ENCODE peak calls at places on chromosome 20, in nine cellular contexts. One of them, this sample, is unnamed.

GRCh38 chr20:36121981-36122930 is 32.3 kb upstream of the EPB41L1 start:
- DNase-seq in PC-3: peak; percentile 96
- DNase-seq in suprapubic skin: no peak
- DNase-seq in astrocyte of the cerebellum: no peak
- DNase-seq in HFFc6: no peak
- DNase-seq in OCI-LY7: no peak
- DNase-seq in kidney: peak; percentile 92
- DNase-seq in progenitor cell of endocrine pancreas: no peak
- DNase-seq in Peyer's patch: no peak
- DNase-seq in this sample: no peak

GRCh38 chr20:219290-220115 is 7.6 kb upstream of the DEFB129 start:
- DNase-seq in PC-3: peak; percentile 63
- DNase-seq in suprapubic skin: no peak
- DNase-seq in astrocyte of the cerebellum: no peak
- DNase-seq in HFFc6: peak; percentile 5
- DNase-seq in OCI-LY7: peak; percentile 27
- DNase-seq in kidney: no peak
- DNase-seq in progenitor cell of endocrine pancreas: no peak
- DNase-seq in Peyer's patch: no peak
- DNase-seq in this sample: no peak

GRCh38 chr20:23339986-23340385 is 10.6 kb upstream of the NXT1 start:
- DNase-seq in PC-3: no peak
- DNase-seq in suprapubic skin: no peak
- DNase-seq in astrocyte of the cerebellum: no peak
- DNase-seq in HFFc6: no peak
- DNase-seq in OCI-LY7: no peak
- DNase-seq in kidney: no peak
- DNase-seq in progenitor cell of endocrine pancreas: no peak
- DNase-seq in Peyer's patch: no peak
- DNase-seq in this sample: no peak

GRCh38 chr20:52981051-52981450 is 8.9 kb downstream of the TSHZ2 start:
- DNase-seq in PC-3: no peak
- DNase-seq in suprapubic skin: no peak
- DNase-seq in astrocyte of the cerebellum: no peak
- DNase-seq in HFFc6: no peak
- DNase-seq in OCI-LY7: no peak
- DNase-seq in kidney: no peak
- DNase-seq in progenitor cell of endocrine pancreas: no peak
- DNase-seq in Peyer's patch: no peak
- DNase-seq in this sample: no peak

GRCh38 chr20:40882173-40882572 is 146.4 kb upstream of the TOP1 start:
- DNase-seq in PC-3: no peak
- DNase-seq in suprapubic skin: no peak
- DNase-seq in astrocyte of the cerebellum: no peak
- DNase-seq in HFFc6: no peak
- DNase-seq in OCI-LY7: peak; percentile 35
- DNase-seq in kidney: no peak
- DNase-seq in progenitor cell of endocrine pancreas: no peak
- DNase-seq in Peyer's patch: no peak
- DNase-seq in this sample: no peak

GRCh38 chr20:2872304-2873009 is 824 bp upstream of the PTPRA start:
- DNase-seq in PC-3: peak; percentile 46
- DNase-seq in suprapubic skin: no peak
- DNase-seq in astrocyte of the cerebellum: no peak
- DNase-seq in HFFc6: peak; percentile 30
- DNase-seq in OCI-LY7: peak; percentile 73
- DNase-seq in kidney: peak; percentile 89
- DNase-seq in progenitor cell of endocrine pancreas: peak; percentile 41
- DNase-seq in Peyer's patch: peak; percentile 70
- DNase-seq in this sample: no peak

GRCh38 chr20:6384368-6384767 is 261.5 kb upstream of the FERMT1 start:
- DNase-seq in PC-3: no peak
- DNase-seq in suprapubic skin: no peak
- DNase-seq in astrocyte of the cerebellum: no peak
- DNase-seq in HFFc6: no peak
- DNase-seq in OCI-LY7: no peak
- DNase-seq in kidney: no peak
- DNase-seq in progenitor cell of endocrine pancreas: no peak
- DNase-seq in Peyer's patch: no peak
- DNase-seq in this sample: no peak

GRCh38 chr20:35387334-35387733 is 24.4 kb downstream of the UQCC1 start:
- DNase-seq in PC-3: peak; percentile 72
- DNase-seq in suprapubic skin: no peak
- DNase-seq in astrocyte of the cerebellum: peak; percentile 51
- DNase-seq in HFFc6: peak; percentile 45
- DNase-seq in OCI-LY7: no peak
- DNase-seq in kidney: no peak
- DNase-seq in progenitor cell of endocrine pancreas: no peak
- DNase-seq in Peyer's patch: no peak
- DNase-seq in this sample: no peak

GRCh38 chr20:31606928-31607639 is 2.0 kb downstream of the ID1 start:
- DNase-seq in PC-3: peak; percentile 59
- DNase-seq in suprapubic skin: no peak
- DNase-seq in astrocyte of the cerebellum: peak; percentile 79
- DNase-seq in HFFc6: peak; percentile 88
- DNase-seq in OCI-LY7: no peak
- DNase-seq in kidney: peak; percentile 83
- DNase-seq in progenitor cell of endocrine pancreas: no peak
- DNase-seq in Peyer's patch: no peak
- DNase-seq in this sample: no peak

DNA sequence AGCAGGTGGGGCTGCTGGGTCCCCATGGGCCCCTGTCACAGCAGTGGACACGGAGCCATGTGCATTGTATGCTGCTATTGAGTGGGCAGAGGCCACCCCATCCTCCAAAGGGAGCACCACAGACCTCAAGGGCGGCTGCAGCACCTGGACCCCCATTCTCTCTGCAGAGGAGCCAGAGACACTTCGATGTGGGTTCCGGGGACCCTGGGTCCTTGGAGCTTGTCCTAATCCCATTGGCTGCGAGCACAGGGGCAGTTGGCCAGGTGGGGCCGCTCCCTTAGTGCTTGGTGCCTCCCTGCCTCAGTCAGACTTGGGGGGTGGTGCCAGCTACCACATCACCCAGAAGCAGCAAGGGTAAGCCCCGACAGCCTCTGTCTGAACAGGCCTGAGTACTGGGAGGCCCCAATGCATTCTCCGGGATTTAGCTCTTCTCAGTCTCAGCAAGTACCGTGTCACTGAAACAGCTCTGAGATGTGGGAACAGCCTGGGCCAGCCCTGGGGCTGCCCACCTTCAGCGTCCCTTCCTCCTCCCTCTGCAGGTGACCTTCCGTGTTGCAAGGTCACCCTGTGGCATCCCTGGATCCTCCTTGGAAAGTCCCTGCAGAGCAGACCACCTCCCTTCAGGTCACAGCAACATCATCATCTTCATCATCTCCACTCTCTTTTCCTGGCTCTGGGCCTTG is 73.9 kb downstream of the GINS1 start:
- DNase-seq in PC-3: no peak
- DNase-seq in suprapubic skin: peak; percentile 65
- DNase-seq in astrocyte of the cerebellum: no peak
- DNase-seq in HFFc6: no peak
- DNase-seq in OCI-LY7: no peak
- DNase-seq in kidney: peak; percentile 58
- DNase-seq in progenitor cell of endocrine pancreas: no peak
- DNase-seq in Peyer's patch: no peak
- DNase-seq in this sample: no peak
- TF ChIP-seq CTCF in PC-3: peak; percentile 12
- TF ChIP-seq CTCF in suprapubic skin: no peak
- TF ChIP-seq CTCF in astrocyte of the cerebellum: peak; percentile 24
- TF ChIP-seq CTCF in HFFc6: peak; percentile 15
- TF ChIP-seq CTCF in OCI-LY7: no peak
- TF ChIP-seq CTCF in kidney: no peak
- TF ChIP-seq CTCF in progenitor cell of endocrine pancreas: peak; percentile 19
- TF ChIP-seq CTCF in Peyer's patch: no peak
- TF ChIP-seq CTCF in this sample: no peak

DNA sequence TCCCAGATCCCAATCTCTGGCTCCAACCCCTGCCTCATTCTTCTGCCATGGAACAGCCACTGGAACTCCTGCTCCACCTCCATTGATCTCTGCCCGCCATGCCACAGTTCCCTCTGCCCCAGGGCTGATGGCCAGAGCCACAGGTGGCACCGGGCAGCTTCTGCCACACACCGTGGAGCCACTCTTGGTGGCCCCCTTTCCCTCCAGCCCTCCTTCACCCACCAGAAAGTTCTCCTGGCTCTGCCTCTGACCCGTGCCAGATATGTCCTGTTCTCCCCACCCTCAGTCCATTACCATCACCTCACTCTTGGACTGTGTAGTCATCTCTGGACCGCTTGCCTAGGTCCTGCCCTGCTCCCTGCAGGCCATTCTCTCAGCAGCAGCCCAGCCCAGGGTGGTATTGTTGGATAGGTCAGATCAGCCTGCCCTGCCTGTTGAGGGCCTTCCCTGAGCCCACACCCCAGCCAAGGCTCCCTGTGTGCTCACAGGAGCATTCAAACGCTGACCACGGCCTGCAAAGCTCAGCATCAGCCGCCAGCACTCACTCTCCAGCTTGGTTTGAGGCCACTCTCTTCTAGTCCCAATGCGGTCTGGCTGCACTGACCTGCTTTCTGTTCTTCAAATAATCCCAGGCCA is 16.8 kb upstream of the SYNDIG1 start:
- DNase-seq in PC-3: no peak
- DNase-seq in suprapubic skin: peak; percentile 67
- DNase-seq in astrocyte of the cerebellum: no peak
- DNase-seq in HFFc6: no peak
- DNase-seq in OCI-LY7: no peak
- DNase-seq in kidney: no peak
- DNase-seq in progenitor cell of endocrine pancreas: no peak
- DNase-seq in Peyer's patch: no peak
- DNase-seq in this sample: no peak
- TF ChIP-seq CTCF in PC-3: no peak
- TF ChIP-seq CTCF in suprapubic skin: no peak
- TF ChIP-seq CTCF in astrocyte of the cerebellum: no peak
- TF ChIP-seq CTCF in HFFc6: peak; percentile 10
- TF ChIP-seq CTCF in OCI-LY7: no peak
- TF ChIP-seq CTCF in kidney: no peak
- TF ChIP-seq CTCF in progenitor cell of endocrine pancreas: no peak
- TF ChIP-seq CTCF in Peyer's patch: no peak
- TF ChIP-seq CTCF in this sample: no peak

GRCh38 chr20:46057856-46058655 is 29.0 kb downstream of the SLC12A5 start:
- DNase-seq in PC-3: no peak
- DNase-seq in suprapubic skin: peak; percentile 61
- DNase-seq in astrocyte of the cerebellum: no peak
- DNase-seq in HFFc6: peak; percentile 2
- DNase-seq in OCI-LY7: no peak
- DNase-seq in kidney: no peak
- DNase-seq in progenitor cell of endocrine pancreas: peak; percentile 21
- DNase-seq in Peyer's patch: peak; percentile 20
- DNase-seq in this sample: no peak
- TF ChIP-seq CTCF in PC-3: no peak
- TF ChIP-seq CTCF in suprapubic skin: no peak
- TF ChIP-seq CTCF in astrocyte of the cerebellum: peak; percentile 37
- TF ChIP-seq CTCF in HFFc6: peak; percentile 66
- TF ChIP-seq CTCF in OCI-LY7: no peak
- TF ChIP-seq CTCF in kidney: no peak
- TF ChIP-seq CTCF in progenitor cell of endocrine pancreas: peak; percentile 49
- TF ChIP-seq CTCF in Peyer's patch: no peak
- TF ChIP-seq CTCF in this sample: peak; percentile 44

DNA sequence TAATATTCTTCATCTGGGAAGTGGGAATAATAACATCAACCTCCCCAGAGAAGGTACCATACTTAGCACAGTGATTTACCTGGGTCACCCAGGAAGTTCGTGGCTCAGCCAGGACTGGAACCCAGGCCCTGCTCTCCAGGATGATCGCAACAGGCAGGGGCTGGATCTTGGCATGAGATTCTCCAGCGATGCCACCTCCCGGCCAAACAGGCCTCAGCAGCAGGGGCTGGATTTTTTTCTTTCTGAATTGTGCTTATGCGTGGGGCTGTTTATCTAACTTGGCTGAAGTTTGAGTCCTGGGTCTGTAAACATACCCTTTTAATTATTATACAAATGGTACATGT is 129.5 kb upstream of the PTPN1 start:
- DNase-seq in PC-3: peak; percentile 71
- DNase-seq in suprapubic skin: no peak
- DNase-seq in astrocyte of the cerebellum: no peak
- DNase-seq in HFFc6: peak; percentile 25
- DNase-seq in OCI-LY7: peak; percentile 16
- DNase-seq in kidney: peak; percentile 62
- DNase-seq in progenitor cell of endocrine pancreas: no peak
- DNase-seq in Peyer's patch: no peak
- DNase-seq in this sample: no peak
- TF ChIP-seq CTCF in PC-3: peak; percentile 91
- TF ChIP-seq CTCF in suprapubic skin: peak; percentile 41
- TF ChIP-seq CTCF in astrocyte of the cerebellum: peak; percentile 63
- TF ChIP-seq CTCF in HFFc6: peak; percentile 74
- TF ChIP-seq CTCF in OCI-LY7: peak; percentile 64
- TF ChIP-seq CTCF in kidney: no peak
- TF ChIP-seq CTCF in progenitor cell of endocrine pancreas: peak; percentile 28
- TF ChIP-seq CTCF in Peyer's patch: no peak
- TF ChIP-seq CTCF in this sample: no peak

GRCh38 chr20:43205699-43206098 is 16.0 kb upstream of the PTPRT start:
- DNase-seq in PC-3: no peak
- DNase-seq in suprapubic skin: no peak
- DNase-seq in astrocyte of the cerebellum: no peak
- DNase-seq in HFFc6: no peak
- DNase-seq in OCI-LY7: no peak
- DNase-seq in kidney: no peak
- DNase-seq in progenitor cell of endocrine pancreas: no peak
- DNase-seq in Peyer's patch: no peak
- DNase-seq in this sample: no peak
- TF ChIP-seq CTCF in PC-3: no peak
- TF ChIP-seq CTCF in suprapubic skin: no peak
- TF ChIP-seq CTCF in astrocyte of the cerebellum: no peak
- TF ChIP-seq CTCF in HFFc6: peak; percentile 33
- TF ChIP-seq CTCF in OCI-LY7: peak; percentile 59
- TF ChIP-seq CTCF in kidney: no peak
- TF ChIP-seq CTCF in progenitor cell of endocrine pancreas: no peak
- TF ChIP-seq CTCF in Peyer's patch: no peak
- TF ChIP-seq CTCF in this sample: no peak

DNA sequence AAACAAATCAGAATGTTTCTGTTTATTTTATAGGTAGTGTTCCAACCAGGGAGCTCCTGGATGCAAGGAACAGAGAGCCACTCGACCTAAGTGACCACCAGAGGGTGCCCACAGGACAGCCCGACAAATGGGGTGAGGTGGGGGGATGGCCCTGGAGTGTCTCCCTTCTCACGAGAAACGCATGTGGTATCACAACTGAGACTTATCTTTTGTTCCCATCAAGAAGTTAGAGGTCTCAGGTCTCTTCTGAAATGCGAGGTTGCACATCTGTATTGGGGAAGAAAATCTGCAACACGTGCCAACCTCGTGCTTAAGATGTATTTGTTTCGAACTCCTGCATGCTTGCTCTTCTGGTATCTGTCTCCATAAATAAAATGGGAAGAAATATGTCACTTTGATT is 104.0 kb downstream of the ISM1 start:
- DNase-seq in PC-3: peak; percentile 63
- DNase-seq in suprapubic skin: no peak
- DNase-seq in astrocyte of the cerebellum: no peak
- DNase-seq in HFFc6: peak; percentile 6
- DNase-seq in OCI-LY7: no peak
- DNase-seq in kidney: no peak
- DNase-seq in progenitor cell of endocrine pancreas: no peak
- DNase-seq in Peyer's patch: no peak
- DNase-seq in this sample: no peak
- TF ChIP-seq CTCF in PC-3: peak; percentile 84
- TF ChIP-seq CTCF in suprapubic skin: no peak
- TF ChIP-seq CTCF in astrocyte of the cerebellum: peak; percentile 58
- TF ChIP-seq CTCF in HFFc6: peak; percentile 78
- TF ChIP-seq CTCF in OCI-LY7: peak; percentile 27
- TF ChIP-seq CTCF in kidney: peak; percentile 47
- TF ChIP-seq CTCF in progenitor cell of endocrine pancreas: peak; percentile 39
- TF ChIP-seq CTCF in Peyer's patch: no peak
- TF ChIP-seq CTCF in this sample: no peak

GRCh38 chr20:45487231-45487635 is 17.7 kb downstream of the WFDC2 start:
- DNase-seq in PC-3: no peak
- DNase-seq in suprapubic skin: no peak
- DNase-seq in astrocyte of the cerebellum: no peak
- DNase-seq in HFFc6: no peak
- DNase-seq in OCI-LY7: peak; percentile 10
- DNase-seq in kidney: peak; percentile 77
- DNase-seq in progenitor cell of endocrine pancreas: no peak
- DNase-seq in Peyer's patch: no peak
- DNase-seq in this sample: no peak
- TF ChIP-seq CTCF in PC-3: peak; percentile 38
- TF ChIP-seq CTCF in suprapubic skin: no peak
- TF ChIP-seq CTCF in astrocyte of the cerebellum: no peak
- TF ChIP-seq CTCF in HFFc6: peak; percentile 39
- TF ChIP-seq CTCF in OCI-LY7: peak; percentile 69
- TF ChIP-seq CTCF in kidney: no peak
- TF ChIP-seq CTCF in progenitor cell of endocrine pancreas: peak; percentile 62
- TF ChIP-seq CTCF in Peyer's patch: no peak
- TF ChIP-seq CTCF in this sample: peak; percentile 29